ENCODE peak calls at places on chromosomes 13 and 19, in eight cellular contexts. P, B, Z, F, Y, R, O and D are unnamed samples.

GRCh38 chr19:45322744-45323281 is at the start of gene CKM:
- DNase-seq in P (no peak), B (no peak), Z (no peak), F (no peak), Y (peak), R (no peak), O (no peak), D (no peak)

GRCh38 chr13:98998831-98999634 is 21.2 kb upstream of the DOCK9 start:
- DNase-seq in P (no peak), B (no peak), Z (peak), F (peak), Y (no peak), R (no peak), O (no peak), D (no peak)

GRCh38 chr19:2969104-2969504 is 8.3 kb upstream of the TLE6 start:
- DNase-seq in P (peak), B (no peak), Z (peak), F (no peak), Y (no peak), R (peak), O (no peak), D (no peak)

GRCh38 chr19:4974855-4975469 is 6.0 kb downstream of the KDM4B start:
- DNase-seq in P (no peak), B (no peak), Z (no peak), F (no peak), Y (no peak), R (no peak), O (no peak), D (no peak)

GRCh38 chr13:110617326-110618072 is 2.2 kb downstream of the NAXD start:
- DNase-seq in P (no peak), B (no peak), Z (peak), F (no peak), Y (no peak), R (peak), O (no peak), D (peak)

GRCh38 chr13:45451282-45451681 is 13.5 kb upstream of the COG3 start:
- DNase-seq in P (no peak), B (no peak), Z (no peak), F (no peak), Y (no peak), R (no peak), O (no peak), D (no peak)

GRCh38 chr19:57803265-57803593 is 11.5 kb downstream of the ZNF552 start:
- DNase-seq in P (no peak), B (no peak), Z (no peak), F (no peak), Y (no peak), R (no peak), O (no peak), D (no peak)

GRCh38 chr19:36605839-36606478 is 846 bp downstream of the ZNF382 start:
- DNase-seq in P (no peak), B (no peak), Z (no peak), F (no peak), Y (no peak), R (no peak), O (no peak), D (no peak)

GRCh38 chr19:53988981-53989380 is 2.5 kb upstream of the CACNG6 start:
- DNase-seq in P (no peak), B (no peak), Z (no peak), F (no peak), Y (no peak), R (no peak), O (no peak), D (no peak)

GRCh38 chr13:27476943-27477681 is 26.7 kb upstream of the MTIF3 start:
- DNase-seq in P (no peak), B (peak), Z (peak), F (no peak), Y (peak), R (peak), O (peak), D (no peak)

GRCh38 chr19:15432629-15433518 is 14.1 kb upstream of the AKAP8L start:
- DNase-seq in P (peak), B (peak), Z (peak), F (peak), Y (peak), R (peak), O (peak), D (no peak)

GRCh38 chr19:50633973-50634372 is 5.7 kb downstream of the SYT3 start:
- DNase-seq in P (no peak), B (no peak), Z (no peak), F (no peak), Y (no peak), R (no peak), O (no peak), D (no peak)

GRCh38 chr19:50633359-50633758 is 6.3 kb downstream of the SYT3 start:
- DNase-seq in P (no peak), B (no peak), Z (no peak), F (no peak), Y (no peak), R (no peak), O (no peak), D (no peak)

GRCh38 chr19:50629801-50630200 is 9.9 kb downstream of the SYT3 start:
- DNase-seq in P (no peak), B (peak), Z (no peak), F (no peak), Y (peak), R (no peak), O (no peak), D (no peak)

GRCh38 chr19:50629194-50629593 is 10.5 kb downstream of the SYT3 start:
- DNase-seq in P (no peak), B (no peak), Z (no peak), F (no peak), Y (peak), R (no peak), O (no peak), D (no peak)

GRCh38 chr19:50632151-50632835 is 7.4 kb downstream of the SYT3 start:
- DNase-seq in P (no peak), B (no peak), Z (no peak), F (no peak), Y (peak), R (no peak), O (no peak), D (no peak)
- TF ChIP-seq CTCF in P (no peak), B (no peak), Z (no peak), F (no peak), Y (no peak), R (no peak), O (no peak), D (no peak)

GRCh38 chr13:113350065-113350937 is 13.6 kb downstream of the GRTP1 start:
- DNase-seq in P (no peak), B (no peak), Z (no peak), F (peak), Y (no peak), R (no peak), O (no peak), D (no peak)
- TF ChIP-seq CTCF in P (no peak), B (no peak), Z (no peak), F (no peak), Y (no peak), R (no peak), O (no peak), D (no peak)

DNA sequence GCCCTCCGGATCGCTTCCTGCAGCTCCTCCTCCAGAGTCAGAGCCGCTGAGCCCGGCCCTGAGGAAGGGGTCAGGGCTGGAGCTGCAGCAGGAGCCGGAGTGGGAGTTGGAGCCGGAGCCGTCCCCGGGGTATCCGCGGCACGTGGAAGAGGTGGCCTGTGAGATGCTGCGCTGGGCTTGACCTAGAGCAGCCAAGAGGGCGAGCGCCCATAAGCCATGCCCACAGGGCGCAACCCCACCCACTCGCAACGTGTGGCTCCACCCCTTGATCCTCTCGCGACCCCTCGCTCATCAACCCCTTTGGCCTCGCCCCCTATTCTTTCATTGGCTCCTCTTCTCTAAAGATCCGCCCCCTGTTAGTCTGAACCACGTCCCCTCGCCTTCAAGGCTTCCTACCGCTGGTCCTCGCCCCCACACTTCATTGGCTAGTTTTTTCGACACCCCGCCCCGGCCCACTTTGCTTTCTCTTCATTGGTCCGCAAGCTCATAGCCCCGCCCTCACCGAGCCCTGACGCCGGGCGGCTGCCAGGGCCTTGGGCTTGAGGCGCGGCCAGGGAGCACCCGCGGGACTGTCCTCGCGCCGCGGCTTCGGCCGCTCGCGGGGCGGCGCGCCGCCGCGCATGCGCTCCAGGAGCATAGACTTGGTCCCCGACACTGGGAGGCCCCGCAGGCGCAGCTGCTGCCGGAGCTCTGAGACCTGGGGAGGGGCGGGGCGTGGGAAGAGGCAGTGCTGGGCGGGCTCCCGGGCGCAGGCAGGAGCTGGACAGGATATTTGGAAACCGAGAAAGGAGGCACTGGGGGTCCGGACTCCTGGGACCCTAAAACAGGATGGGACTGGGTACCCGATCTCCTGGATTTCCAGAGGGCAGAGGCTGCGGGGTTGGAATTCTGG is 5.4 kb downstream of the MAMSTR start:
- DNase-seq in P (peak), B (peak), Z (peak), F (peak), Y (peak), R (peak), O (peak), D (peak)
- TF ChIP-seq CTCF in P (peak), B (no peak), Z (no peak), F (no peak), Y (no peak), R (no peak), O (no peak), D (no peak)

GRCh38 chr19:46622118-46622446 is 2.8 kb downstream of the PTGIR start:
- DNase-seq in P (no peak), B (no peak), Z (no peak), F (no peak), Y (no peak), R (no peak), O (no peak), D (no peak)
- TF ChIP-seq CTCF in P (no peak), B (no peak), Z (no peak), F (no peak), Y (no peak), R (no peak), O (no peak), D (no peak)

DNA sequence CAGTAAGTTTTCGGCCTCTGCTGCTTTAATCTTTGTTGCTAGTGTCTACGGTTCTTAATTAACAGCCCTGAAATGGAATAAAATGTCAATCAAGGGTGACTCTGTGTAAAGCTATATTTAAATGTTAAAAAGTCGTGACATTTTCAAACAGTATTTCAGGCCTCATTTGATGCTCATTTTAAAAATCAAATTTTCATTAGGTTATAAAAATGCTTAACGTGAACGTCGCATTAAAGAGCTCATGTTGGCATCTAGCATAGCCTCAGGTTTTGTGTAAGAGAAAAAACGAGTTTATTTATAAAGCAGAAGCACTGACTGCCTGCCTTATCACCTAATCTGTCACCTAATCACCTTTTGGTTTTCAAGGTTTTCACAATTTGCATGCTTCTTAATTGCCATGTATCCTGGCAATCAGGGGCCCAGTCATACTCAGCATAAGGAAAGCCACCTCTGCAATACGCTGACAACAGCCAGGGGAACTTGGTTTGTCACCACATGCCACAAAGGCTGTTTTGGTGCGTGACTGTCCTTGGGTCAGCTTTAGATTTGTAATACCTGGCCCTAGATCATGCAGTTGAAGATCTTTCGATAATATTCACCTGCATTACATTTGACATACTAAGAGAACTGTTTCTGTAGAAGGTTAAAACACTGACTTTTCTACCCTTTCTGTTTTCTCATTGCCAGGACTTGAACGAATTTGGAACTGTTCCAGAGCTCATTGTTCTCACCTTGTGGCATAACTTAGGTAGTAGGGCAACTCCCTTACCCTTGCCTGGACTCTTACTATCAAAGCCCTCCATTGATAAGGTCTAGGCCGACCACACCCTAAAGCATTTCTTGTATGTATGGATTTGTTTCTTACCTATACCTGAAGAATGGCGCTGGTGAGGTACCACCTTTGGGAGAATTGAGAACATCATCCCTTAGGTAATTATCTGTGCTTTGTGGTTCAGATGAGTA is 112.5 kb downstream of the TEX26 start:
- DNase-seq in P (no peak), B (no peak), Z (no peak), F (peak), Y (no peak), R (no peak), O (no peak), D (no peak)
- TF ChIP-seq CTCF in P (no peak), B (no peak), Z (no peak), F (peak), Y (peak), R (no peak), O (no peak), D (no peak)

GRCh38 chr19:12838182-12838890 is at the start of gene MAST1:
- DNase-seq in P (no peak), B (peak), Z (no peak), F (peak), Y (peak), R (peak), O (no peak), D (no peak)
- TF ChIP-seq CTCF in P (peak), B (peak), Z (no peak), F (peak), Y (peak), R (peak), O (peak), D (no peak)

GRCh38 chr19:12733369-12733896 is 1.1 kb downstream of the TRIR start:
- DNase-seq in P (no peak), B (peak), Z (peak), F (peak), Y (no peak), R (peak), O (peak), D (no peak)
- TF ChIP-seq CTCF in P (no peak), B (peak), Z (peak), F (peak), Y (no peak), R (peak), O (peak), D (peak)

GRCh38 chr19:42193706-42194105 is 23.8 kb downstream of the DEDD2 start:
- DNase-seq in P (no peak), B (no peak), Z (no peak), F (no peak), Y (no peak), R (no peak), O (no peak), D (no peak)

GRCh38 chr19:42193294-42193693 is 24.2 kb downstream of the DEDD2 start:
- DNase-seq in P (no peak), B (no peak), Z (no peak), F (no peak), Y (no peak), R (no peak), O (no peak), D (no peak)

GRCh38 chr19:42189133-42189532 is 28.3 kb downstream of the DEDD2 start:
- DNase-seq in P (no peak), B (no peak), Z (no peak), F (no peak), Y (no peak), R (no peak), O (no peak), D (no peak)

GRCh38 chr19:42188665-42189064 is 28.8 kb downstream of the DEDD2 start:
- DNase-seq in P (no peak), B (no peak), Z (no peak), F (no peak), Y (no peak), R (no peak), O (no peak), D (no peak)

DNA sequence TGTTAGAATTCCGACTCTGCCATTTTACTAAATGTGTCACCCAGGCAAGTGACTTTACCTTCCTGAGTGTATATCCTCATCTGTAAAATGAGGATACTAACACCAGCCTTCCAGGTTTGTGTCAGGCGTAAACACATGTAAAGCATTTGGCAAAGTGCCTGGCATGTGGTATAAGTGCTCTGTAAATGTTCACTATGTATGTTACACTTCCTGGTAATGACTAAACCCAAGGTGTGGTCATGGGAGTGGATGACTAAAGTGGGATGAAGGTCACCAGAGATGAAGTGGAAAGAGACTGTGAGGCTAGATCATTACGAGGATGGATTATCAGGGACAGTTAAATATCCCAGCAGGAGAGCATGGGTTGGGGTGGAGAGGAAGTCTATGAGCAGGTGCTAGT is 25.6 kb downstream of the DEDD2 start:
- DNase-seq in P (no peak), B (no peak), Z (peak), F (peak), Y (no peak), R (peak), O (peak), D (peak)
- TF ChIP-seq CTCF in P (no peak), B (no peak), Z (no peak), F (no peak), Y (no peak), R (no peak), O (no peak), D (no peak)

GRCh38 chr19:44007473-44007872 is 4.7 kb downstream of the ZNF230 start:
- DNase-seq in P (no peak), B (no peak), Z (no peak), F (no peak), Y (no peak), R (no peak), O (no peak), D (no peak)

GRCh38 chr19:44005968-44006367 is 3.2 kb downstream of the ZNF230 start:
- DNase-seq in P (no peak), B (no peak), Z (peak), F (no peak), Y (no peak), R (no peak), O (no peak), D (no peak)

GRCh38 chr19:44002566-44003460 is at the start of gene ZNF230:
- DNase-seq in P (peak), B (peak), Z (peak), F (peak), Y (peak), R (peak), O (peak), D (peak)

GRCh38 chr19:44002212-44002565 is 568 bp upstream of the ZNF230 start:
- DNase-seq in P (no peak), B (peak), Z (no peak), F (no peak), Y (no peak), R (no peak), O (peak), D (no peak)

GRCh38 chr19:44003461-44004134 is 841 bp downstream of the ZNF230 start:
- DNase-seq in P (no peak), B (peak), Z (peak), F (peak), Y (no peak), R (peak), O (peak), D (peak)
- TF ChIP-seq CTCF in P (no peak), B (no peak), Z (no peak), F (peak), Y (no peak), R (no peak), O (no peak), D (peak)

DNA sequence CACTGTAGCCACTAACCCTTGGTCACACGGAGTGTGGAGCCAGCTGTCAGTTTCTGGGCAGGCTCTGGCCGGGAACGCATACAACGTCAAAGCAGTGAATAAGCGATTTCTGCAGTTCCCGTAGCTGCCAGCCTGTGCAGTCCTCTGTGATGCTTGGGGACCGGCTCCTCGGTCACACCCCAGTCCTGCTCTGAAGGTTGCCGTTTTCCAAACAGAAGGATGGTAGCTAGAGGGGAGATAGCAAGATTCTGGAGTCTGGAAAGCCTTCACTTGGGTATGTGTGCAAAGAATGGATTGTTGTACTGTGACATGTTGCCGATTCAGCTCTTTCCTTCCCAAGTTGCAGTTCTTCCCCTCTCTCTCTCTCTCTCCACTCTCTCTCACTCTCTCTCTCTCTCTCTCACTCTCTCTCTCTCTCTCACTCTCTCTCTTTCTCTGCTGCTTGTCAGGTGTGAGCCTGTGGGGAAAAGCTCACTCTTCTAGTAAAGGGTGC is 38.7 kb upstream of the C1QTNF9 start:
- DNase-seq in P (no peak), B (peak), Z (peak), F (peak), Y (no peak), R (peak), O (no peak), D (no peak)
- TF ChIP-seq CTCF in P (no peak), B (no peak), Z (no peak), F (no peak), Y (peak), R (peak), O (no peak), D (peak)